ENCODE peak calls at places on chromosomes 5 and 9, in nine cellular contexts. L is iPS DF 19.7, E is M059J, I is frontal cortex, V is SK-N-SH, W is posterior cingulate gyrus, H is left lobe of liver, U is AG08395, Q is fibroblast of the aortic adventitia. M is an unnamed sample.

GRCh38 chr5:91797581-91797980 is 414.5 kb upstream of the ARRDC3 start:
- DNase-seq in H (no peak), E (peak; percentile 10), L (peak; percentile 3), U (no peak), W (no peak), I (no peak), Q (no peak), V (no peak), M (no peak)

GRCh38 chr5:143001764-143002351 is 231.7 kb downstream of the ARHGAP26 start:
- DNase-seq in I (no peak), V (no peak), H (no peak), W (no peak), Q (peak; percentile 85), L (no peak), U (peak; percentile 60), E (peak; percentile 86), M (no peak)

GRCh38 chr9:38083858-38084555 is 15.0 kb upstream of the SHB start:
- DNase-seq in E (peak; percentile 80), H (peak; percentile 31), I (no peak), W (no peak), L (no peak), V (no peak), U (no peak), Q (no peak), M (no peak)

GRCh38 chr5:96615223-96615622 is 47.0 kb upstream of the CAST start:
- DNase-seq in Q (no peak), E (no peak), U (no peak), V (no peak), I (no peak), L (no peak), H (no peak), W (no peak), M (no peak)

GRCh38 chr9:110536802-110537201 is 42.7 kb downstream of the SVEP1 start:
- DNase-seq in I (no peak), U (peak; percentile 26), V (no peak), Q (peak; percentile 97), E (peak; percentile 58), L (no peak), H (no peak), W (no peak), M (no peak)

GRCh38 chr5:159316519-159317383 is 13.5 kb downstream of the IL12B start:
- DNase-seq in V (peak; percentile 66), Q (peak; percentile 73), W (no peak), I (no peak), L (peak; percentile 50), U (peak; percentile 55), E (peak; percentile 52), H (no peak), M (no peak)

GRCh38 chr9:912776-913175 is 63.7 kb upstream of the DMRT3 start:
- DNase-seq in V (no peak), W (no peak), H (no peak), E (no peak), Q (no peak), I (no peak), U (no peak), L (no peak), M (no peak)

GRCh38 chr5:132253008-132253441 is 4.5 kb upstream of the PDLIM4 start:
- DNase-seq in U (no peak), W (no peak), I (no peak), L (no peak), V (no peak), H (no peak), E (no peak), Q (no peak), M (no peak)

GRCh38 chr9:5440426-5440825 is 2.7 kb upstream of the PLGRKT start:
- DNase-seq in W (no peak), Q (no peak), E (no peak), L (no peak), U (no peak), V (no peak), I (no peak), H (no peak), M (no peak)

GRCh38 chr5:9573796-9574195 is 27.9 kb upstream of the SEMA5A start:
- DNase-seq in U (no peak), V (no peak), W (no peak), I (no peak), Q (no peak), H (no peak), L (no peak), E (no peak), M (no peak)

GRCh38 chr5:136104311-136104975 is 28.2 kb upstream of the SMAD5 start:
- DNase-seq in U (no peak), Q (no peak), V (no peak), L (no peak), E (no peak), H (no peak), W (no peak), I (no peak), M (no peak)

GRCh38 chr5:170552486-170553122 is 48.8 kb downstream of the KCNIP1 start:
- DNase-seq in U (peak; percentile 65), W (peak; percentile 64), L (peak; percentile 9), Q (peak; percentile 67), E (peak; percentile 90), V (no peak), H (peak; percentile 46), I (peak; percentile 14), M (peak; percentile 58)

GRCh38 chr9:81848472-81848871 is 79.8 kb upstream of the SPATA31D4 start:
- DNase-seq in L (no peak), V (no peak), Q (peak; percentile 74), W (no peak), I (no peak), H (no peak), E (peak; percentile 80), U (peak; percentile 41), M (no peak)

GRCh38 chr5:127934791-127935256 is 148.7 kb upstream of the SLC12A2 start:
- DNase-seq in I (no peak), Q (peak; percentile 67), W (no peak), V (no peak), E (peak; percentile 98), U (peak; percentile 24), H (no peak), L (peak; percentile 59), M (no peak)

GRCh38 chr9:137048655-137049543 is 2.9 kb upstream of the NPDC1 start:
- DNase-seq in U (no peak), H (no peak), E (peak; percentile 35), Q (no peak), W (no peak), I (no peak), V (peak; percentile 68), L (no peak), M (peak; percentile 79)

GRCh38 chr5:75523275-75523674 is 11.6 kb downstream of the POLK start:
- DNase-seq in V (no peak), W (no peak), H (no peak), L (no peak), Q (no peak), I (no peak), U (no peak), E (no peak), M (no peak)

GRCh38 chr5:83564069-83564749 is 92.7 kb downstream of the VCAN start:
- DNase-seq in U (peak; percentile 36), L (no peak), H (no peak), I (no peak), W (no peak), V (peak; percentile 13), Q (peak; percentile 82), E (peak; percentile 50), M (peak; percentile 20)

GRCh38 chr5:78649816-78650561 is 1.4 kb upstream of the LHFPL2 start:
- DNase-seq in U (peak; percentile 50), H (no peak), V (no peak), L (no peak), E (peak; percentile 48), Q (peak; percentile 70), I (no peak), W (no peak), M (no peak)